ENCODE peak calls at places on chromosomes 7 and 10, in seven cellular contexts. R is naive thymus-derived CD4-positive, alpha-beta T cell; S is suprapubic skin; Y is A549; I is prostate gland; D is A673; M is keratinocyte. J is an unnamed sample. For H3K4me1, the result is how much of the 10 kb centered on the place peaks cover.

GRCh38 chr10:66877359-66877758 is 48.5 kb upstream of the LRRTM3 start:
- DNase-seq in Y (no peak), M (no peak), D (no peak), S (no peak), R (no peak), I (no peak), J (no peak)

GRCh38 chr10:100167521-100168312 is 18.1 kb downstream of the ERLIN1 start:
- DNase-seq in I (no peak), S (no peak), M (no peak), R (no peak), D (no peak), Y (no peak), J (no peak)

GRCh38 chr10:100103581-100103980 is 21.9 kb upstream of the CPN1 start:
- DNase-seq in Y (no peak), S (no peak), I (no peak), D (no peak), M (no peak), R (no peak), J (no peak)

GRCh38 chr7:14752301-14752700 is 150.2 kb downstream of the DGKB start:
- DNase-seq in R (no peak), I (no peak), S (no peak), M (no peak), Y (no peak), D (peak), J (no peak)

GRCh38 chr10:100579261-100579660 is 43.5 kb downstream of the HIF1AN start:
- DNase-seq in D (no peak), S (no peak), M (no peak), I (no peak), Y (no peak), R (no peak), J (no peak)

GRCh38 chr10:43221419-43222293 is 45.2 kb downstream of the RASGEF1A start:
- DNase-seq in Y (peak), I (no peak), R (no peak), S (peak), D (no peak), M (no peak), J (no peak)

GRCh38 chr10:51439645-51440044 is 259.8 kb downstream of the CSTF2T start:
- DNase-seq in Y (no peak), M (no peak), I (no peak), D (no peak), S (no peak), R (no peak), J (no peak)

GRCh38 chr7:39507866-39508551 is 58.2 kb upstream of the YAE1 start:
- DNase-seq in R (no peak), M (no peak), I (no peak), Y (no peak), S (no peak), D (no peak), J (no peak)

GRCh38 chr10:124626759-124627380 is 117.3 kb downstream of the FAM53B start:
- DNase-seq in M (peak), Y (no peak), R (no peak), S (no peak), D (no peak), I (no peak), J (peak)

GRCh38 chr7:122273117-122273516 is 31.4 kb downstream of the FEZF1 start:
- DNase-seq in I (no peak), Y (no peak), M (no peak), S (no peak), D (no peak), R (no peak), J (no peak)

GRCh38 chr7:70178787-70179186 is 580.5 kb downstream of the AUTS2 start:
- DNase-seq in I (peak), D (peak), M (peak), S (no peak), Y (peak), R (no peak), J (peak)

GRCh38 chr10:99234739-99235468 is 748 bp downstream of the HPSE2 start:
- DNase-seq in S (no peak), M (no peak), R (no peak), I (no peak), Y (no peak), D (no peak), J (no peak)

GRCh38 chr10:1944487-1944886 is 207.2 kb upstream of the ADARB2 start:
- DNase-seq in M (no peak), R (no peak), D (no peak), I (no peak), S (no peak), Y (no peak), J (no peak)

GRCh38 chr10:90321132-90321816 is 536.6 kb downstream of the HTR7 start:
- DNase-seq in S (no peak), I (no peak), M (no peak), R (no peak), Y (no peak), D (no peak), J (no peak)

GRCh38 chr7:47535033-47535703 is 46.7 kb downstream of the TNS3 start:
- DNase-seq in I (no peak), Y (no peak), D (no peak), S (no peak), R (no peak), M (no peak), J (no peak)

GRCh38 chr7:87874066-87874465 is 2.1 kb downstream of the SLC25A40 start:
- DNase-seq in I (no peak), R (no peak), D (peak), S (no peak), M (no peak), Y (no peak), J (no peak)
- H3K4me3 ChIP-seq in I (no peak), R (no peak), D (peak), S (no peak), M (no peak), Y (no peak), J (no peak)

GRCh38 chr7:20793258-20793657 is 6.6 kb upstream of the SP8 start:
- DNase-seq in Y (no peak), M (no peak), I (no peak), S (no peak), R (no peak), D (no peak), J (no peak)

GRCh38 chr7:20791523-20791879 is 4.8 kb upstream of the SP8 start:
- DNase-seq in M (no peak), D (no peak), R (no peak), I (no peak), Y (no peak), S (no peak), J (no peak)

GRCh38 chr7:20786779-20787651 is at the start of gene SP8:
- DNase-seq in D (peak), M (no peak), I (peak), S (no peak), Y (peak), R (no peak), J (peak)

GRCh38 chr7:20787658-20788057 is 972 bp upstream of the SP8 start:
- DNase-seq in Y (no peak), R (no peak), M (no peak), D (no peak), I (no peak), S (no peak), J (no peak)

DNA sequence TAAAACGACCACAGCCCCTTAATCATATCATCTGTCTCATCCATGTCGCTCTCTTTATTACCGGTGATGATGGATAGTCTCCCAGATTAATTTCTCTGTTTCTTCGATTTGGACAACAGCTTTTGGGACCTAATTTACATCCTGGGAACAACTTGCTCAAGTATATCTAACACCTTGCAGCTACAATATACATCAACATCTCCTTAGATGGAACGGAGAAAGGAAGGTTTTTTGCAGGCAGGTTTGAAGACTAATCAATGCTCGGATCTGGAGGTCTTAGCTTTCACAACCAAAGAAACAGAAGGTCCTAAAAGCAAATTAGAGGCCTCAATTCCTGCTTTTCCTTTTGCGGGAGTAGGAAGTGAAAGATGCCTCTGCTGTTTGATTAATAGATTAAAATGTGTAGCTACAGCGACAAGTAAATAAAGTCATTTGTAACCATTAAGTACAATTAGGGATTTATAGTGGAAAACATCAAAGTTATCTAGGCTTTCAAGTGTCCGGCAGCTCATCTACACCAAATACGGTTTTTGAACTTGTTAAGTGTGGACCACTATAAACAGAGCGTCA is 3.7 kb upstream of the SP8 start:
- DNase-seq in S (no peak), M (no peak), R (no peak), D (no peak), Y (no peak), I (no peak), J (no peak)
- H3K4me1 ChIP-seq in S (under half), M (under half), R (under half), D (under half), Y (under half), I (under half), J (under half)

GRCh38 chr10:132236881-132237280 is 50.1 kb downstream of the DPYSL4 start:
- DNase-seq in M (no peak), Y (no peak), R (no peak), D (no peak), I (no peak), S (no peak), J (no peak)

GRCh38 chr10:132234860-132235259 is 48.1 kb downstream of the DPYSL4 start:
- DNase-seq in R (no peak), I (no peak), S (no peak), Y (no peak), D (no peak), M (no peak), J (no peak)

GRCh38 chr10:132237396-132237795 is 50.6 kb downstream of the DPYSL4 start:
- DNase-seq in D (no peak), I (no peak), Y (no peak), R (no peak), M (no peak), S (no peak), J (no peak)

GRCh38 chr10:132237871-132238270 is 51.1 kb downstream of the DPYSL4 start:
- DNase-seq in M (no peak), I (no peak), R (no peak), D (no peak), Y (no peak), S (no peak), J (no peak)

DNA sequence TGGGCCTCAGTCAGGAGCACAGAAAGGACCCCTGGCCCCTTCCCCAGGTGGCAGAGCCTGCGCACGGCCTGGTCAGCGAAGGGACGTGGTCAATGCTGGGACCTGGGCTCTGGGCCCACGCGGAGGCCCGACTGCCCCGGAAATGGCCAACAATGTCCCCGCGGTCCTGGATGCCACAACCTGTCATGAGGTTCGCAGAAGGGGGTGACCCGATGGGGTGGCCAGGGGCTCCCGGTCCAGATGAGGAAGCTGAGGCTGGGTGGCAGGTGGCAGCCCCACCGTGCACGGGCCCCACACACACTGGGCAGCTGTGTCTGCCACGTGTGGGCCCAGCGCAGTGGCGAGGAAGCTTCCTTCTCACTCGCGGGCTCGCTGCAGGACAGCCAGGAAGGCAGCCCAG is 49.4 kb downstream of the DPYSL4 start:
- DNase-seq in Y (no peak), R (no peak), I (no peak), D (no peak), S (no peak), M (no peak), J (no peak)
- H3K4me3 ChIP-seq in Y (no peak), R (no peak), I (no peak), D (no peak), S (no peak), M (no peak), J (no peak)

GRCh38 chr10:72072639-72073038 is 15.7 kb downstream of the SPOCK2 start:
- DNase-seq in S (no peak), M (no peak), Y (no peak), I (no peak), R (no peak), D (no peak), J (no peak)
- H3K4me1 ChIP-seq in S (under half), M (under half), Y (under half), I (under half), R (under half), D (under half), J (under half)

GRCh38 chr7:90383422-90383821 is 19.8 kb upstream of the CLDN12 start:
- DNase-seq in Y (no peak), M (no peak), S (no peak), R (no peak), I (no peak), D (no peak), J (no peak)
- H3K4me3 ChIP-seq in Y (no peak), M (no peak), S (no peak), R (no peak), I (no peak), D (no peak), J (no peak)

DNA sequence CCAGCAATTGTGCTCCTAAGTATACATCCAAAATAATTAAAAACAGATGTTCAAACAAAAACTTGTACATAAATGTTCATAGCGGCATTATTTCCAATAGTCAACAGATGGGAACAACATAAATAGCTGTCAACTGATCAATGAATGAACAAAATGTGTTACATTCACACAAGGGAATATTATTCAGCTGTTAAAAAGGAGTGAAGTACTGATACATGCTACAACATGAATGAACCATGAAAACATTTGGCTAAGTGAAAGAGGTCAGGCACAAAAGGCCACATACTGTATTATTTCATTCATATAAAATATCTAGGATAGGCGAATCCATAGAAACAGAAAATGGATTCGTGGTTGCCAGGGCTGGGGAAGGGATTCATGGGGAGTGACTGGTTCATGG is 109.1 kb downstream of the CDH23 start:
- DNase-seq in M (no peak), Y (no peak), I (no peak), S (no peak), D (no peak), R (no peak), J (no peak)
- H3K4me1 ChIP-seq in M (under half), Y (under half), I (under half), S (under half), D (under half), R (under half), J (under half)

GRCh38 chr10:24723386-24723787 is 300 bp downstream of the ARHGAP21 start:
- DNase-seq in Y (peak), I (no peak), D (peak), M (no peak), R (no peak), S (no peak), J (peak)

GRCh38 chr10:24726626-24727025 is 2.9 kb upstream of the ARHGAP21 start:
- DNase-seq in S (no peak), M (no peak), Y (no peak), D (no peak), R (no peak), I (no peak), J (no peak)

GRCh38 chr10:24722676-24723385 is 856 bp downstream of the ARHGAP21 start:
- DNase-seq in I (peak), D (peak), R (peak), S (peak), M (no peak), Y (peak), J (peak)

GRCh38 chr10:24723788-24724380 is at the start of gene ARHGAP21:
- DNase-seq in Y (peak), M (no peak), D (peak), I (peak), S (peak), R (no peak), J (peak)

GRCh38 chr10:24724381-24725228 is 918 bp upstream of the ARHGAP21 start:
- DNase-seq in Y (peak), R (peak), M (peak), I (peak), D (peak), S (peak), J (peak)
- H3K4me3 ChIP-seq in Y (peak), R (peak), M (peak), I (peak), D (peak), S (peak), J (peak)

DNA sequence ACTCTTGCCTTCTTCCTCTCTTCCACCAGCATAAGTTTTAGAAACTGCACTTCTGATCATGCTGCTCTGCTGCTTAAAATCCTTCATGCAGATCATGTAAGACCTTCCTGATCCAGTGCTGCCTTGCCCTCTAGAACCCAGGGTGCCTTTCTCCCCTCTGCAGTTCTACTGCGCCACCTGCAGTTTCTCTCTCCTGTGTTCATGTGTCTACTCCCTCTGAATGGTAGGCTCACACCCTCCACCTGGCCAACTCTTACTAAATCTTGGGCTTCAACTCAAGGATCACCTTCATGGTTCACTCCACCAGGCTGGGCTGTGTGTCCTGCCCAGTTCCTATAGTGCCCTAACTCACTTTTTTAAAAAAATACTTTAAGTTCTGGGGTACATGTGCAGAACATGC is 174.6 kb upstream of the ITGB1 start:
- DNase-seq in D (no peak), S (no peak), I (no peak), R (no peak), Y (no peak), M (no peak), J (no peak)
- H3K4me1 ChIP-seq in D (under half), S (under half), I (under half), R (half or more), Y (half or more), M (half or more), J (under half)

DNA sequence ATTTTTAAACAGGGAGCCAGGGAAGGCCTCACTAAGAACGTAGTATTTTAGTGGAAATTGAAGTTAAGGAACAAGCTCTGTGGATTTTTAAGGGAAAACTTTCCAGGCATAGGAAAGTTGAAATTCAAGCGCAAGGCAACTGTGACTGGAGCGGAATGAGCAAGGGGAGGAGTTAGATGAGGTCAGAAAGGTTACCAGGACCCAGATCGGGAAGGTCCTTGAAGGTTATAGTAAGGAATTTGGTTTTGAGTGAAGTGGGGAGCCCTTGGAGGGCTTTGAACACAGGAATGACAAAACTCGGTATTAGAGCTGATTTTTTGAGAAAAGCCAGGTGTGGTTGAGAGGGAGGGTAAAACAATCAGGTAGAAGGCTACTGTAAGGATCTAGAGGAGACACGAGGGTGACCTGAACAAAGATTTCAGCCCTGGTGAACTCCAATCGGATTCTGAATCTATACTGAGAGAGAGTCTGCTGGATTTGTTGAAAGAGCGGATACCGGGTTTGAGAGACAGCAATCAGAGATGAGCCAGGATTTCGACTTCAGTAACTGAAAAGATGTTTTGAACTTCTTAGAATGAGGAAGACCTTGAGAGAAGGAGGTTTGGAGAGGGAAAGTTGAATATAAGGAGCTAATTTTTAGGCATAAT is 1013.9 kb downstream of the NRG3 start:
- DNase-seq in I (no peak), R (no peak), M (no peak), S (no peak), Y (no peak), D (no peak), J (no peak)
- H3K4me3 ChIP-seq in I (no peak), R (no peak), M (no peak), S (no peak), Y (no peak), D (no peak), J (no peak)

DNA sequence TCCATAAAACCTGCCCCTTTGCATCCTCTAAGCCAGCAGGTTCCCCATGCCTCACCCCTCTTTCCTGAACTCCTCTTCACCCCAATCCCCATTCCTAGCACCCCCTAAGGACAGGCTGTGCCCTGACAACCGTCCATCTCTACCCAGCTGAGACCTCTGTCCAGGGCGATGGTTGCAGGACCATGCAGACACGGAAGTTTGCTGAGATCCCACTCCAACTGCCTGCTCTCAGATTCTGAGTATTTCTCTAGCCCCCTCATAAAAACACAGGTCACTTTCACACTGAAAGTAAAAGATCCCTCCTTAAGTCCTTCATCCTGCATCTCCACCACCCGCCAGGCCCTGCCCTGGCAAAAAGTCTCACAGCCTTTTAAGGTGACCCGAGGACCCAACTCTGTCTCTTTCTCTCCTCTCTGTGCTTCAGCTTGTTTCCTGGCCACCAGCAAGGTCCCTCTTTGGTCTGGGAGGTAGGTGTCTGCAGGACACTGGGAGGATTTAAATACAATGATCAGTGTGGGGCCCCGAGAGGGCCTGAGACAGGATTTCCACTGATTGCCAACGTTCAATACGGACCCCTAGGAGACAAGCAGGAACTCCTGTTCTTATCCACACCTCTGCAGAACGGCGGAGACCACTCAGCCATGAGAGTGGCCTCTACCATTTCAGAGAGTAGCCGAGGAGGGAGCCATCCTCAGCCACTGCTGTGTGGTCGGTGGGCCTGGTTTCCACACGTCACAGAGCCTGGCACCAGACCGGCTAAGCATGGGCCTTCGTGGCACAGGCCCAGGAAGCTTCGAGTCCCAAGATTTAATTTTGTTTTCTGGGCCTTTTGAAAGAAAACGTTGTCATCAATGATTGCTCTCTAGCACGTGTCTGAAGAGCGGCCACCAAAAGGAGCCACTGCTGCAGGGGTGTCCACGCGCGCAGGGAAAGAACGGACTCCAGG is 27.9 kb downstream of the CALML3 start:
- DNase-seq in M (no peak), Y (no peak), S (peak), D (no peak), I (no peak), R (no peak), J (no peak)
- H3K4me1 ChIP-seq in M (half or more), Y (under half), S (half or more), D (under half), I (under half), R (under half), J (under half)

J was measured in colonic mucosa.